ENCODE peak calls at places on chromosomes 2 and 18, in five cellular contexts. R is IMR-90, C is neuronal stem cell, U is H1, O is H9. Q is an unnamed sample.

GRCh38 chr2:11613297-11613696 is 56.7 kb downstream of the NTSR2 start:
- DNase-seq in R (no peak), C (no peak), U (no peak), O (no peak), Q (no peak)

GRCh38 chr2:213932-214693 is 49.7 kb downstream of the SH3YL1 start:
- DNase-seq in R (no peak), C (no peak), U (no peak), O (no peak), Q (no peak)

GRCh38 chr2:174004900-174005605 is 39.9 kb upstream of the SP3 start:
- DNase-seq in R (peak), C (no peak), U (no peak), O (no peak), Q (peak)

GRCh38 chr2:112794131-112794733 is 9.9 kb upstream of the IL1A start:
- DNase-seq in R (peak), C (no peak), U (no peak), O (no peak), Q (peak)

GRCh38 chr2:98564541-98565164 is 43.7 kb downstream of the COA5 start:
- DNase-seq in R (no peak), C (no peak), U (no peak), O (no peak), Q (no peak)

GRCh38 chr18:49631146-49631866 is 69.4 kb downstream of the LIPG start:
- DNase-seq in R (no peak), C (no peak), U (no peak), O (no peak), Q (no peak)

GRCh38 chr2:120401275-120402069 is 55.5 kb downstream of the INHBB start:
- DNase-seq in R (no peak), C (no peak), U (peak), O (peak), Q (no peak)

GRCh38 chr2:58237741-58238140 is 3.4 kb downstream of the FANCL start:
- DNase-seq in R (no peak), C (no peak), U (no peak), O (no peak), Q (peak)

GRCh38 chr2:240183370-240184197 is 43.1 kb upstream of the OTOS start:
- DNase-seq in R (no peak), C (no peak), U (no peak), O (no peak), Q (no peak)

GRCh38 chr18:77089796-77090285 is 42.7 kb downstream of the MBP start:
- DNase-seq in R (no peak), C (no peak), U (no peak), O (no peak), Q (no peak)

GRCh38 chr2:85266424-85267041 is 61.3 kb downstream of the TGOLN2 start:
- DNase-seq in R (peak), C (peak), U (peak), O (peak), Q (peak)

GRCh38 chr2:172380436-172381274 is 46.7 kb upstream of the ITGA6 start:
- DNase-seq in R (no peak), C (peak), U (peak), O (peak), Q (peak)

GRCh38 chr2:34242741-34243123 is 643.6 kb upstream of the FAM98A start:
- DNase-seq in R (no peak), C (no peak), U (no peak), O (no peak), Q (no peak)

GRCh38 chr2:238528953-238529781 is 102.4 kb downstream of the ASB1 start:
- DNase-seq in R (peak), C (no peak), U (no peak), O (no peak), Q (no peak)

GRCh38 chr2:149586898-149587219 is 716 bp downstream of the MMADHC start:
- DNase-seq in R (no peak), C (no peak), U (no peak), O (no peak), Q (no peak)

GRCh38 chr2:234495801-234496441 is 960 bp downstream of the ARL4C start:
- DNase-seq in R (peak), C (no peak), U (peak), O (peak), Q (peak)

GRCh38 chr18:10927980-10928605 is 221.3 kb downstream of the PIEZO2 start:
- DNase-seq in R (peak), C (no peak), U (no peak), O (no peak), Q (no peak)

GRCh38 chr2:205771063-205771462 is 88.8 kb downstream of the NRP2 start:
- DNase-seq in R (peak), C (no peak), U (no peak), O (no peak), Q (no peak)

GRCh38 chr18:72360628-72361027 is 183.5 kb downstream of the CBLN2 start:
- DNase-seq in R (no peak), C (no peak), U (no peak), O (no peak), Q (no peak)
- H3K9ac ChIP-seq in R (no peak), C (no peak), U (no peak), O (no peak), Q (no peak)

GRCh38 chr2:217291259-217291658 is 431.4 kb upstream of the TNP1 start:
- DNase-seq in R (no peak), C (no peak), U (no peak), O (no peak), Q (no peak)
- H2BK5ac ChIP-seq in R (no peak), C (no peak), U (no peak), O (no peak), Q (no peak)

GRCh38 chr18:644395-645004 is 13.0 kb upstream of the TYMS start:
- DNase-seq in R (no peak), C (no peak), U (no peak), O (no peak), Q (no peak)
- H3K9ac ChIP-seq in R (no peak), C (no peak), U (no peak), O (no peak), Q (no peak)

DNA sequence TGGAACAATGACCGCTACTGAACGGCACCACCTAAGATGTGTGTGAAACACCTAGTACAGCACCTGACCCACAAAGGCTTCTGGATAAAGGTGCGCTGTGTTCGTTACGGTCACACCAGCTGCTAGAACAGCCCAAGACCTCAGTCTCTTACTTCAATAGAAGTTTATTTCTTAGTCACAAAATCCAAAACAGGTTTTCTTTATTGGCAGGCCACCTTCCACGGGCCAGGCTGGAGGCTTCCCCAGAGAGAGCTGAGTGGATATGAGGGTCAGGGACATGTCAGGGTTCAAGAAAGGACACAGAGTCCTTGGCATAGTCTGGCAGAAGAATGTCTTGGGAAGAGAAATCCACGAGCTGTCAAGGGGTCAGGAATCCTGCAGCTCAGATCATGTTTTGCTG is 92.2 kb downstream of the COL6A3 start:
- DNase-seq in R (no peak), C (no peak), U (no peak), O (no peak), Q (no peak)
- H2BK5ac ChIP-seq in R (peak), C (no peak), U (no peak), O (no peak), Q (no peak)

Q was measured in mesendoderm.